ENCODE peak calls at places on chromosomes 13 and 19, in four cellular contexts. A, O, I and Y are unnamed samples.
A peak's percentile ranks its signal among the peaks of the same experiment; 100 is the strongest.

GRCh38 chr13:50645092-50645491 is 198.4 kb downstream of the DLEU7 start:
- DNase-seq in A (no peak), I (no peak), O (peak; percentile 47), Y (no peak)

GRCh38 chr13:113369189-113369588 is 5.3 kb upstream of the GRTP1 start:
- DNase-seq in O (no peak), A (no peak), I (no peak), Y (no peak)

GRCh38 chr13:36891752-36892151 is 28.3 kb downstream of the SMAD9 start:
- DNase-seq in O (no peak), I (no peak), A (no peak), Y (no peak)

GRCh38 chr13:78121459-78122348 is 203.1 kb upstream of the EDNRB start:
- DNase-seq in A (peak; percentile 31), O (peak; percentile 64), I (peak; percentile 67), Y (peak; percentile 84)

GRCh38 chr19:11088508-11089253 is 582 bp upstream of the LDLR start:
- DNase-seq in O (no peak), A (no peak), I (no peak), Y (no peak)

GRCh38 chr13:114162533-114162922 is 16.5 kb upstream of the CFAP97D2 start:
- DNase-seq in A (no peak), O (no peak), I (no peak), Y (no peak)

GRCh38 chr13:51689597-51689996 is 105.3 kb downstream of the WDFY2 start:
- DNase-seq in A (no peak), O (no peak), I (no peak), Y (no peak)

GRCh38 chr13:42275506-42275905 is 3.6 kb downstream of the AKAP11 start:
- DNase-seq in O (no peak), A (no peak), I (no peak), Y (no peak)

GRCh38 chr13:42990991-42991891 is 800 bp downstream of the EPSTI1 start:
- DNase-seq in I (no peak), O (no peak), A (no peak), Y (no peak)

GRCh38 chr13:24459234-24459633 is 53.3 kb downstream of the PARP4 start:
- DNase-seq in I (no peak), A (no peak), O (no peak), Y (peak; percentile 7)

GRCh38 chr13:21567714-21568113 is 36.3 kb downstream of the MICU2 start:
- DNase-seq in A (no peak), O (no peak), I (no peak), Y (peak; percentile 51)

GRCh38 chr19:16197622-16198362 is at the start of gene AP1M1:
- DNase-seq in A (peak; percentile 99), O (peak; percentile 99), I (peak; percentile 99), Y (peak; percentile 98)

GRCh38 chr13:100399455-100399854 is 189.1 kb downstream of the GGACT start:
- DNase-seq in A (no peak), O (no peak), I (no peak), Y (no peak)

GRCh38 chr13:51590966-51591627 is 6.8 kb downstream of the WDFY2 start:
- DNase-seq in I (no peak), O (peak; percentile 68), A (no peak), Y (peak; percentile 70)

GRCh38 chr19:49154279-49154678 is 917 bp downstream of the HRC start:
- DNase-seq in O (no peak), A (no peak), I (no peak), Y (no peak)

GRCh38 chr13:80011448-80012212 is 329.3 kb downstream of the SPRY2 start:
- DNase-seq in A (no peak), O (no peak), I (no peak), Y (no peak)

GRCh38 chr19:28883241-28883693 is 329.7 kb downstream of the UQCRFS1 start:
- DNase-seq in O (no peak), I (no peak), A (peak; percentile 52), Y (no peak)

GRCh38 chr13:90400372-90400771 is 947.1 kb upstream of the MIR17HG start:
- DNase-seq in O (no peak), A (no peak), I (no peak), Y (no peak)

GRCh38 chr13:20173121-20173746 is 12.4 kb upstream of the GJA3 start:
- DNase-seq in A (no peak), O (no peak), I (no peak), Y (no peak)

GRCh38 chr13:45372189-45373115 is 31.5 kb upstream of the TPT1 start:
- DNase-seq in A (no peak), I (no peak), O (no peak), Y (no peak)

GRCh38 chr19:12952488-12953455 is 4.3 kb downstream of the GADD45GIP1 start:
- DNase-seq in O (peak; percentile 60), A (no peak), I (no peak), Y (no peak)

GRCh38 chr13:105798541-105798940 is 736.9 kb downstream of the EFNB2 start:
- DNase-seq in A (no peak), I (no peak), O (no peak), Y (no peak)

GRCh38 chr13:51425410-51426042 is 27.3 kb downstream of the INTS6 start:
- DNase-seq in I (no peak), O (no peak), A (no peak), Y (no peak)

GRCh38 chr13:83536153-83536552 is 346.1 kb downstream of the SLITRK1 start:
- DNase-seq in A (no peak), O (no peak), I (no peak), Y (no peak)

GRCh38 chr13:91247768-91248167 is 99.7 kb upstream of the MIR17HG start:
- DNase-seq in I (no peak), A (no peak), O (peak; percentile 23), Y (peak; percentile 6)

GRCh38 chr19:32017341-32017948 is 328.0 kb upstream of the ZNF507 start:
- DNase-seq in A (no peak), O (no peak), I (no peak), Y (peak; percentile 4)

GRCh38 chr13:101535192-101535746 is 82.8 kb downstream of the ITGBL1 start:
- DNase-seq in A (no peak), O (peak; percentile 35), I (no peak), Y (no peak)

GRCh38 chr19:33622505-33622808 is 704 bp downstream of the CHST8 start:
- DNase-seq in I (no peak), O (no peak), A (no peak), Y (no peak)

DNA sequence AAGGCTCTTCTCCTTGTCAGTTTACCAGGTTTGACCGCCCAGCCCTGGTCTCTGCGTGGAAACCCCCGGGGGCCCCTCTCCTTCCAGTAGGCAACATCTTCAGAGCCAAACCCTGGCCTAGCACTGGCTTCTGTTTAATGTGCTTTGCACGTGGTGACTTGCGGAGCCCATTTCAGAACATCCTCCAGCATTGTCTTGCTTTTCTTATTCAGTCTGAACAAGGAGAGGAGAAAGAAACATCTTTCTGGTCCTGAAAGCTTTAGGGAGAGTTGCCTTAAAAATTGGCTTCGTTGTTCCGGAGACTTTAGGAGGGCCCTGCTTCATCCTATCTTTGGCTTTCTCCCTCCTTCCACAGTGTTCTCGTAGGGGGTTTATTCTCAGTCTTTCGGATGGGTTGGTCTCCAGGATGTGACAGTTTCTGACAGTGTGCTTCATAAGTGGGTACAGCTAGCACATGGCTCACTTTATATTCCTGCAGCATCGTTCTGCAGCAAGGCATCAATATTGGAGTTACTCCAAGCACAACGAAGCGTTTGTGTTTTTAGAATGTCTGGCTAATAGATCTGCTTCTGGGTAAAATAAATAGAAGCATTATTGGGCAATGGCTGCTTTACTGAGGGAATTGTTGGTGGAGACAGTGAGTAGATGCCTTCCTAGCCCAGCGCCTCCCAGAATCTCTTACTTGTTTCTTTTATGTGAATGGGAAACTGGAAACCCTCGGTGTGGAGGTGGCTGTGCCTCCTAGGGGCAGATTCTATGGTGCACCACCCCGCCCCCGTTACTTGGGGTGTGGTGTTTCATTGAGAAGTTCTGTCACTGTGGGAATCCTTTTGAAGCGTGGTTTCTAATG is 1.8 kb downstream of the FARP1 start:
- DNase-seq in O (peak; percentile 62), A (no peak), I (no peak), Y (peak; percentile 82)
- TF ChIP-seq CTCF in O (peak; percentile 23), A (no peak), I (no peak), Y (peak; percentile 27)

GRCh38 chr19:21463449-21464105 is 41.8 kb upstream of the ZNF429 start:
- DNase-seq in O (peak; percentile 56), I (no peak), A (peak; percentile 42), Y (no peak)
- H3K4me3 ChIP-seq in O (peak overlapping the region; percentile 67), I (no peak overlapping the region), A (peak overlapping the region; percentile 62), Y (no peak overlapping the region)

GRCh38 chr19:43578787-43579186 is 3.2 kb downstream of the PINLYP start:
- DNase-seq in A (no peak), O (no peak), I (no peak), Y (no peak)

GRCh38 chr19:43574424-43575155 is 737 bp downstream of the XRCC1 start:
- DNase-seq in A (no peak), O (no peak), I (no peak), Y (peak; percentile 33)

GRCh38 chr19:43576479-43576878 is 878 bp downstream of the PINLYP start:
- DNase-seq in O (no peak), I (no peak), A (no peak), Y (no peak)

GRCh38 chr19:43575156-43575950 is at the start of the genes PINLYP and XRCC1:
- DNase-seq in O (peak; percentile 97), I (peak; percentile 99), A (peak; percentile 97), Y (peak; percentile 99)

DNA sequence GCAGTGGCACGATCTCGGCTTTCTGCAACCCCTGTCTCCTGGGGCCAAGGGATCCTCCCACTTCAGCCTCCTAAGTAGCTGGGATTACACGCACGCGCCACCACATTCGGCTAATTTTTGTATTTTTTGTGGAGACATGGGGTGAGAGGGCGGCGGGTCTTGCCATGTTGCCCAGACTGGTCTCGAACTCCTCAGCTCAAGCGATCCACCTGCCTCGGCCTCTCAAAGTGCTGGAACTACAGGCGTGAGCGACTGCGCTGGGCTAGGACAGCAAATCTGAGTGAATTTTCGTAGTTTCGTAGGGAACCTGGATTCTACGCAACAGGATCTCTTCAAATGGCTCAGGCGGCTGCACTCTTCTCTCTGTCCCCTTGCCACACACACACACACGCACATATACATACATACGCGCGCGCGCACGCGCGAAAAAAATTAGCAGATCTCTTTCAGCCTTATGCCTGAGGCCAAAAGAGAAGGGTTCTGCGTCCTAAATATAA is 402 bp downstream of the PINLYP start:
- DNase-seq in A (no peak), I (peak; percentile 54), O (no peak), Y (no peak)
- H3K27ac ChIP-seq in A (peak overlapping the region; percentile 56), I (no peak overlapping the region), O (no peak overlapping the region), Y (peak overlapping the region; percentile 94)

GRCh38 chr19:8253678-8254077 is 44.5 kb downstream of the CERS4 start:
- DNase-seq in I (no peak), O (no peak), A (no peak), Y (no peak)

GRCh38 chr19:8248348-8249328 is 39.5 kb downstream of the CERS4 start:
- DNase-seq in A (no peak), O (no peak), I (no peak), Y (no peak)

GRCh38 chr19:8250596-8250995 is 41.4 kb downstream of the CERS4 start:
- DNase-seq in I (no peak), A (no peak), O (no peak), Y (no peak)

GRCh38 chr19:8252922-8253589 is 43.9 kb downstream of the CERS4 start:
- DNase-seq in O (peak; percentile 91), A (peak; percentile 85), I (peak; percentile 93), Y (peak; percentile 89)

DNA sequence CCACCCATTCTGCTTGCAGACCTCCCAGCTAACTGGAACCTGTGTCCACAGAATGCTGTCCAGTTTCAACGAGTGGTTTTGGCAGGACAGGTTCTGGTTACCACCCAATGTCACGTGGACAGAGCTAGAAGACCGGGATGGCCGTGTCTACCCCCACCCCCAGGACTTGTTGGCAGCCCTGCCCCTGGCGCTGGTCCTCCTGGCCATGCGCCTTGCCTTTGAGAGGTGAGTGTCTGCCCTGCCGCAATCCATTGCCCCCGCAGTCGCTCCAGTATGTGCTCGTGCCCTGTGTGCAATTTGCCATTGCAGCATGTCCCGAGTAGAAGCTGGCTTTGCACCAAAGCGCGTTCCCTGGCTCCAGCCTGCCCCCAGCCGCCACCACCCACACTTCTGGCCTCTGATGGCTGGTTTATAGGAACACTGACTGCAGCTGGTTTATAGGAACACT is 41.9 kb downstream of the CERS4 start:
- DNase-seq in O (no peak), A (peak; percentile 89), I (no peak), Y (peak; percentile 24)
- TF ChIP-seq CTCF in O (no peak), A (peak; percentile 45), I (no peak), Y (no peak)